ENCODE peak calls at places on chromosomes 11 and 22, in seven cellular contexts. Q is astrocyte of the spinal cord; N is body of pancreas; F is HCT116; M is stimulated activated CD8-positive, alpha-beta memory T cell treated with anti-CD3 and anti-CD28 coated beads, Interleukin-4, amount 100 ng/mL, for 1 hour; C is globus pallidus; I is fibroblast of the aortic adventitia. R is an unnamed sample.

GRCh38 chr11:47378011-47378835 is at the start of gene SPI1:
- DNase-seq in Q (no peak), N (peak), F (no peak), M (no peak), C (no peak), I (no peak), R (no peak)

GRCh38 chr22:42179616-42180015 is 49.0 kb upstream of the CYP2D6 start:
- DNase-seq in Q (peak), N (no peak), F (no peak), M (no peak), C (no peak), I (peak), R (no peak)

GRCh38 chr11:46200537-46201281 is 76.8 kb upstream of the CREB3L1 start:
- DNase-seq in Q (peak), N (no peak), F (no peak), M (no peak), C (no peak), I (no peak), R (no peak)

GRCh38 chr11:78061088-78061920 is 2.4 kb upstream of the THRSP start:
- DNase-seq in Q (no peak), N (peak), F (no peak), M (no peak), C (no peak), I (no peak), R (no peak)

GRCh38 chr11:73252577-73253191 is 19.5 kb upstream of the P2RY6 start:
- DNase-seq in Q (no peak), N (no peak), F (peak), M (no peak), C (no peak), I (no peak), R (no peak)

GRCh38 chr22:49564054-49564453 is 263.6 kb downstream of the BRD1 start:
- DNase-seq in Q (no peak), N (no peak), F (no peak), M (no peak), C (no peak), I (no peak), R (no peak)

GRCh38 chr22:44928064-44928463 is 81.7 kb downstream of the PHF21B start:
- DNase-seq in Q (no peak), N (no peak), F (no peak), M (no peak), C (no peak), I (no peak), R (no peak)

GRCh38 chr11:65617136-65617850 is 1.7 kb downstream of the PCNX3 start:
- DNase-seq in Q (no peak), N (no peak), F (no peak), M (no peak), C (no peak), I (no peak), R (no peak)

GRCh38 chr22:25566812-25567211 is 2.3 kb downstream of the GRK3 start:
- DNase-seq in Q (no peak), N (no peak), F (no peak), M (no peak), C (no peak), I (no peak), R (no peak)

GRCh38 chr22:19802001-19802880 is 41.7 kb downstream of the TBX1 start:
- DNase-seq in Q (no peak), N (no peak), F (no peak), M (no peak), C (no peak), I (no peak), R (no peak)

GRCh38 chr11:75344186-75344585 is 7.3 kb downstream of the ARRB1 start:
- DNase-seq in Q (no peak), N (no peak), F (no peak), M (no peak), C (no peak), I (no peak), R (no peak)

GRCh38 chr11:71238941-71239340 is 13.4 kb downstream of the SHANK2 start:
- DNase-seq in Q (no peak), N (no peak), F (no peak), M (no peak), C (no peak), I (no peak), R (no peak)

GRCh38 chr22:48907591-48907990 is 920.1 kb downstream of the BRD1 start:
- DNase-seq in Q (no peak), N (no peak), F (no peak), M (no peak), C (no peak), I (no peak), R (no peak)

GRCh38 chr11:69892986-69893555 is 73.9 kb upstream of the FGF3 start:
- DNase-seq in Q (no peak), N (peak), F (no peak), M (no peak), C (no peak), I (no peak), R (no peak)

GRCh38 chr11:121881806-121882205 is 234.2 kb downstream of the BLID start:
- DNase-seq in Q (peak), N (no peak), F (no peak), M (no peak), C (no peak), I (peak), R (no peak)

GRCh38 chr11:125251956-125252355 is 87.4 kb downstream of the PKNOX2 start:
- DNase-seq in Q (no peak), N (no peak), F (no peak), M (no peak), C (no peak), I (no peak), R (no peak)